ENCODE peak calls at places on chromosomes 7 and 10, in nine cellular contexts. G is A549, E is esophagus squamous epithelium, B is spleen, T is HCT116, Z is adrenal gland, S is uterus, Y is K562, V is right lobe of liver. F is an unnamed sample.

GRCh38 chr10:12941966-12942365 is 59.5 kb downstream of the CCDC3 start:
- DNase-seq in G (no peak), T (no peak), B (no peak), Z (no peak), Y (no peak), E (no peak), V (no peak), S (no peak), F (no peak)

GRCh38 chr7:73451780-73452398 is 18.3 kb downstream of the FZD9 start:
- DNase-seq in B (no peak), V (no peak), Y (peak; percentile 69), Z (no peak), G (peak; percentile 65), T (peak; percentile 39), S (no peak), E (no peak), F (peak; percentile 78)

GRCh38 chr7:151059362-151060112 is at the start of gene SLC4A2:
- DNase-seq in T (no peak), Z (peak; percentile 67), V (peak; percentile 81), E (peak; percentile 46), Y (peak; percentile 98), S (peak; percentile 81), B (peak; percentile 95), G (peak; percentile 76), F (peak; percentile 81)

GRCh38 chr7:20783716-20784310 is 2.9 kb downstream of the SP8 start:
- DNase-seq in V (no peak), Y (no peak), B (no peak), E (no peak), S (no peak), Z (no peak), T (no peak), G (no peak), F (no peak)

GRCh38 chr10:83723080-83723479 is 416.2 kb upstream of the GHITM start:
- DNase-seq in G (no peak), E (no peak), T (no peak), B (no peak), Z (no peak), V (no peak), Y (no peak), S (no peak), F (no peak)

GRCh38 chr7:157854066-157854891 is 517.5 kb downstream of the DNAJB6 start:
- DNase-seq in V (peak; percentile 92), S (no peak), T (no peak), B (peak; percentile 93), Y (no peak), G (no peak), Z (peak; percentile 63), E (no peak), F (peak; percentile 99)

GRCh38 chr10:74900297-74900696 is 73.9 kb downstream of the KAT6B start:
- DNase-seq in E (no peak), S (no peak), V (no peak), Z (no peak), Y (no peak), B (no peak), T (no peak), G (no peak), F (no peak)

GRCh38 chr7:130985361-130985760 is 251.4 kb upstream of the KLF14 start:
- DNase-seq in Y (no peak), V (no peak), E (no peak), T (no peak), B (no peak), G (no peak), Z (no peak), S (no peak), F (no peak)

GRCh38 chr10:124666494-124666893 is 77.7 kb downstream of the FAM53B start:
- DNase-seq in B (no peak), Y (no peak), V (no peak), E (no peak), T (no peak), S (no peak), G (no peak), Z (no peak), F (no peak)

GRCh38 chr10:85151506-85151905 is 823.1 kb downstream of the CCSER2 start:
- DNase-seq in E (no peak), V (no peak), G (no peak), B (no peak), Y (no peak), S (no peak), Z (no peak), T (no peak), F (no peak)

DNA sequence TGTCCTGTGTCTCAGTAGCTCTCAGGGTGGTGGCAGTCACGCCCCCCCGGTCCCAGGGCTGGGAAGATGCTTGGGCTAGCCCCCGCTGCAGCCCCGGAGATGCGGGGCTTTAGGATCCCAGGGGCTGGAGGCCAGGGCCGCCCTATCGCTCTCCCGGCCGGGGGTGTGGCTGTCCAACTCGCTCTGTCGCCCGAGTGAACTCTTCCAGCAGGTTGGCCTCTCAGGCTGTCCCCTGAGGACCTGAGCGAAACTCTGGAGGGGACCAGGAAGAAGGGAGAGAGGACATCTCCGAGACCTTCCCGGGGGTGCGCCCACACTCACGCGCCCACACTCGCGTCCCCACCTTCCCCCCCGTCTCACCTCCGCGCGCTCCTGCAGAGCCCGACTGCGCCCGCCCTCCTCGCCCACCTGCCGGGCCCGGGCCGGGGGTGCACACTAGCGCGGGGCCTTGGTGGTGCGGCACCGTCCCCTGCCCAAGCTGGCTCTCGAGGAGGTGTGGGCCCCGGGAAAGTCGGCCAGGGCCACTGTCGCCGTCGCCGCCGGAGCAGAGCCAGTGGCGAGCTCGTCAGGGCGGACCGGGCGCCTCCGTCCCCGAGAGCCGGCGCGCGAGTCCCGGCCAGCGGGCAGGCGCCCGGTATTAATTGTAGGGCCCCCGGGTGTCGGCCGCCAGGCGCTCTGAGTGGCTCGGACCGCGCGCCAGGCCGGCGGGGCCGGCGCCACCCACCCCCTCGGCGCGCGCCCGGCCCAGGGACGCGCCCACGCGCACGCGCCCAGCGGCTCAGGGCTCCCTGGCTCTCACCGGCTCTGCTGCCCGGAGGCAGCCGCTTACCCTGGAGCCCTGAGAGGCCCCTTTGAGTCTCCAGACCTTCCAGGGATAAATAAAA is 101.8 kb upstream of the SVIL start:
- DNase-seq in T (no peak), V (peak; percentile 77), E (no peak), Z (peak; percentile 61), S (peak; percentile 68), G (peak; percentile 53), B (peak; percentile 88), Y (no peak), F (no peak)
- TF ChIP-seq POLR2A in T (no peak), V (peak; percentile 83), E (peak; percentile 73), Z (peak; percentile 59), S (peak; percentile 86), G (peak; percentile 16), B (no peak), Y (no peak), F (no peak)

GRCh38 chr10:104517946-104518345 is 123.1 kb upstream of the SORCS3 start:
- DNase-seq in G (no peak), B (no peak), E (no peak), Y (no peak), V (no peak), S (no peak), Z (no peak), T (no peak), F (no peak)
- TF ChIP-seq POLR2A in G (no peak), B (no peak), E (no peak), Y (no peak), V (no peak), S (no peak), Z (no peak), T (no peak), F (no peak)

GRCh38 chr7:98217623-98218582 is 6.7 kb downstream of the BHLHA15 start:
- DNase-seq in T (no peak), V (peak; percentile 58), B (peak; percentile 78), S (no peak), Y (peak; percentile 53), G (no peak), Z (no peak), E (no peak), F (peak; percentile 84)

GRCh38 chr7:98213874-98214810 is 2.9 kb downstream of the BHLHA15 start:
- DNase-seq in S (peak; percentile 9), Y (no peak), G (no peak), T (no peak), V (peak; percentile 52), B (peak; percentile 76), Z (peak; percentile 13), E (no peak), F (no peak)

GRCh38 chr7:98214811-98215321 is 3.6 kb downstream of the BHLHA15 start:
- DNase-seq in Y (peak; percentile 27), V (peak; percentile 44), T (no peak), E (no peak), B (peak; percentile 75), Z (peak; percentile 7), G (no peak), S (peak; percentile 9), F (no peak)

GRCh38 chr7:98215561-98216495 is 4.6 kb downstream of the BHLHA15 start:
- DNase-seq in E (no peak), Z (no peak), B (peak; percentile 76), G (no peak), V (peak; percentile 40), T (no peak), Y (no peak), S (no peak), F (no peak)

DNA sequence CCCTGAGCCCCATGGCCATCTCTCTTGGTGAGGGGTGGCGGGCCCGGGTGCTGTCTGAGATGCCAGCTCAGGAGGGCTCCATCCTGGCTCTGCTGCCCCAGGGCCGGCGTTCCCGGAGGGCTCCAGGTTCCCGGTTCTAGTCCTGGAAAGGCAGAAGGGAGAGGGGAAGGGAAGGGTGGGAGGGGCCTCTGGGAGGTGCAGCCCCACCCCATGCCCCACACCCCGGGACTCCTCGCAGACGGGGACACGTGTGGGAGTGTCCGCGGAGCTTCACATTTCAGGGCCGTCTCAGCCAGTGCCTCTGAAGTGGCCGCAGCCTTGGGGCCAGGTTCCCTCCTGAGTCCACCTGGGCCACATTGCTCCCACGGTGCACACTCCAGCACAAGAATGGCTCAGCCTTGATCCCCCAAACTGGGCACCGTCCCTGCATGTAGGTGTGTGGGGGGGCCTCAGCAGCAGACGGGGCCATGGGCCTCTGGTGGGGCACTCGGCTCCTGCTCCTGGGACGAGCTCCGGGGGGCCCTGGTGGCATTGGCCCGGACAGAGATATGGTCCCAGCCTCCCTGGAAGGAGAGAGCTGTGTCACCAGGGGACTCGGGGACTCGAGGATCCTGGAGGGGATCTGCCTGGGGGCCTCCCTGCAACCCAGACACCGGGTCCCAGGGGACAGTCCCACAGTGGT is 5.8 kb downstream of the BHLHA15 start:
- DNase-seq in S (peak; percentile 11), G (no peak), T (no peak), E (no peak), Z (no peak), Y (no peak), B (peak; percentile 67), V (peak; percentile 37), F (no peak)
- TF ChIP-seq POLR2A in S (no peak), G (no peak), T (no peak), E (no peak), Z (no peak), Y (no peak), B (no peak), V (no peak), F (no peak)

DNA sequence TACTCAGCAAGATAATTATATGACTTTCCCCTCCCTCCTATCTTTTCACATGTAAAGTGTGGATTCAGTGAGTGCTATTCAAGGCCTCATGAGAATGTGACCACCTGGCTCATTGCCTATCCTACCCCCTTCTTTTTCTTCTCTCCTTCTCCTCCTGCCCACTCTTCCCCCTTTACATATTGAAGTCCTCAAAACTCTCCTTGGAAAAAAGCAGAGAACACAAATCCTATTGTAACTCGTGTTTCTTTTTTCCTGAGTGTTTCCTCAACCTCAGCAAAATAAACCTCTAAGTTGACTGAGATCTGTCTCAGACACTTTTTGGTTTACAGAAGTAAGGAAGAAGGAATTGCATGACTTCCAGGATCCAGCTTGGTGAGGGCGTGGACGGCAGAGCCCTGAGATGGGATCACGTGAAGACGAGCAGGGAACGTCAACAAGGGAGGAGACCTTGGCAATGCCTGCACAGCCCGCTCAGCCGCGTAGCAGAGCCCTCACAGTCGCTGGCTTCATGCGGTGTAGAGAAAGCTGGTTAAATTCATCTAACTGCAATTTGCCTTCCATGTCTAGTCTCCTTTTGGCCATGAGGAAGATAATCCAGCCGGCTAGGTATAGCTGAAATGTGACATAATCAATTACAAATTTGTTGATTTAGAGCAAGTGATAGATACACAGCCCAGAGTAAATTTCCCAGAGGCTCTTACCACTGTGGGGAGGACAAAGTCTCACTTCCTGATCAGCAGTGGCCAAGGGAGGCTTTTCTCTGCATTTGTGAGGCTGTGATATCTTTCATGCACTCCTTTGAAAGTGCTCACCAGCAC is 75.7 kb downstream of the LYZL2 start:
- DNase-seq in B (peak; percentile 76), Y (peak; percentile 69), G (peak; percentile 52), E (no peak), S (peak; percentile 75), Z (peak; percentile 87), T (no peak), V (peak; percentile 89), F (peak; percentile 42)
- TF ChIP-seq POLR2A in B (no peak), Y (peak; percentile 36), G (no peak), E (peak; percentile 47), S (no peak), Z (no peak), T (no peak), V (peak; percentile 71), F (no peak)

F was measured in NB4.